ENCODE peak calls at places on chromosomes 16 and 17, in nine cellular contexts. R, F, S, T, E, W, A, K and Y are unnamed samples.

GRCh38 chr17:30113213-30113612 is 3.4 kb upstream of the NSRP1 start:
- DNase-seq in W (no peak), E (no peak), K (peak), T (peak), S (no peak), R (peak), F (peak), A (no peak), Y (no peak)

GRCh38 chr16:4263504-4264436 is 9.1 kb downstream of the TFAP4 start:
- DNase-seq in W (peak), F (no peak), A (peak), K (no peak), S (peak), T (peak), R (peak), E (peak), Y (no peak)

GRCh38 chr17:36816889-36817288 is 120.4 kb upstream of the LHX1 start:
- DNase-seq in S (no peak), F (no peak), E (no peak), W (no peak), T (no peak), K (no peak), A (no peak), R (no peak), Y (no peak)

GRCh38 chr16:65406933-65407332 is 285.1 kb upstream of the CDH11 start:
- DNase-seq in F (no peak), K (no peak), W (no peak), R (no peak), A (no peak), E (no peak), S (no peak), T (no peak), Y (no peak)

GRCh38 chr17:7355053-7355452 is at the start of gene TMEM95:
- DNase-seq in E (no peak), R (no peak), A (no peak), T (no peak), F (no peak), W (no peak), S (no peak), K (no peak), Y (no peak)

GRCh38 chr16:1076801-1077576 is 4.4 kb downstream of the SSTR5 start:
- DNase-seq in R (peak), E (no peak), W (no peak), A (no peak), K (no peak), T (no peak), F (no peak), S (no peak), Y (no peak)

GRCh38 chr17:73575470-73576235 is 68.6 kb downstream of the SDK2 start:
- DNase-seq in R (no peak), A (no peak), T (no peak), F (no peak), E (no peak), S (no peak), W (peak), K (no peak), Y (no peak)

GRCh38 chr17:45970659-45971058 is 28.4 kb upstream of the STH start:
- DNase-seq in T (no peak), A (no peak), F (no peak), S (no peak), K (no peak), E (no peak), W (no peak), R (no peak), Y (no peak)

GRCh38 chr17:39150795-39151679 is at the start of gene PLXDC1:
- DNase-seq in T (no peak), S (no peak), F (no peak), K (no peak), E (no peak), A (no peak), W (peak), R (no peak), Y (no peak)

GRCh38 chr17:964881-965280 is 14.7 kb downstream of the NXN start:
- DNase-seq in W (peak), R (no peak), F (no peak), K (no peak), S (no peak), T (no peak), A (no peak), E (no peak), Y (no peak)

GRCh38 chr17:79220201-79220714 is 145.6 kb downstream of the ENGASE start:
- DNase-seq in T (no peak), A (no peak), F (no peak), R (no peak), K (no peak), E (no peak), S (peak), W (peak), Y (no peak)

GRCh38 chr16:71360378-71360777 is 1.9 kb downstream of the CALB2 start:
- DNase-seq in W (no peak), F (no peak), K (no peak), A (peak), S (no peak), T (peak), E (peak), R (peak), Y (no peak)

GRCh38 chr16:60151987-60152386 is 1417.9 kb upstream of the GOT2 start:
- DNase-seq in A (no peak), S (no peak), R (peak), T (peak), W (no peak), K (no peak), F (no peak), E (no peak), Y (no peak)

GRCh38 chr16:47477680-47478079 is 16.5 kb downstream of the PHKB start:
- DNase-seq in T (no peak), K (no peak), E (no peak), R (no peak), F (no peak), A (no peak), W (no peak), S (no peak), Y (no peak)

GRCh38 chr16:27801259-27801945 is 251.5 kb downstream of the KATNIP start:
- DNase-seq in F (no peak), A (no peak), K (no peak), W (no peak), E (no peak), S (no peak), R (no peak), T (no peak), Y (no peak)

GRCh38 chr16:57194512-57194911 is 8.4 kb downstream of the RSPRY1 start:
- DNase-seq in W (peak), R (peak), E (peak), S (no peak), K (no peak), F (no peak), A (no peak), T (peak), Y (peak)

GRCh38 chr16:53839150-53839549 is 135.2 kb downstream of the FTO start:
- DNase-seq in K (no peak), A (no peak), W (no peak), S (no peak), F (no peak), T (no peak), R (no peak), E (no peak), Y (no peak)

GRCh38 chr16:81227780-81228179 is 10.7 kb upstream of the BCO1 start:
- DNase-seq in R (no peak), K (no peak), S (no peak), F (no peak), T (no peak), A (no peak), E (no peak), W (no peak), Y (no peak)

GRCh38 chr17:53353919-53354351 is 468.8 kb upstream of the KIF2B start:
- DNase-seq in A (no peak), T (no peak), E (no peak), S (peak), W (peak), R (no peak), F (no peak), K (no peak), Y (no peak)

GRCh38 chr17:78133971-78134898 is 3.7 kb downstream of the TMC8 start:
- DNase-seq in T (peak), R (peak), K (no peak), E (peak), S (peak), W (peak), F (peak), A (peak), Y (no peak)

GRCh38 chr17:58693208-58693607 is 806 bp downstream of the RAD51C start:
- DNase-seq in S (no peak), R (no peak), F (no peak), K (no peak), E (no peak), W (no peak), T (no peak), A (peak), Y (no peak)

GRCh38 chr17:73156887-73157870 is 7.6 kb upstream of the SSTR2 start:
- DNase-seq in A (no peak), T (no peak), W (peak), R (no peak), K (peak), S (no peak), E (no peak), F (no peak), Y (no peak)

GRCh38 chr16:934178-934577 is 36.6 kb downstream of the LMF1 start:
- DNase-seq in A (no peak), E (no peak), W (no peak), S (no peak), F (no peak), K (no peak), R (no peak), T (no peak), Y (no peak)

GRCh38 chr17:6853764-6854442 is 22.4 kb upstream of the TEKT1 start:
- DNase-seq in S (peak), W (no peak), E (peak), K (no peak), T (peak), A (no peak), R (peak), F (no peak), Y (no peak)

GRCh38 chr16:68756250-68757051 is 19.4 kb downstream of the CDH1 start:
- DNase-seq in A (no peak), T (peak), K (peak), F (peak), W (no peak), E (peak), S (no peak), R (no peak), Y (no peak)

GRCh38 chr16:10577305-10578202 is 2.8 kb downstream of the EMP2 start:
- DNase-seq in K (no peak), W (peak), S (peak), E (no peak), F (no peak), A (no peak), T (no peak), R (no peak), Y (no peak)

GRCh38 chr17:27980035-27980434 is 62.4 kb upstream of the NLK start:
- DNase-seq in S (no peak), E (no peak), T (peak), A (no peak), K (no peak), W (no peak), R (no peak), F (no peak), Y (no peak)

GRCh38 chr16:69108069-69108904 is 2.8 kb downstream of the HAS3 start:
- DNase-seq in S (peak), A (no peak), W (peak), K (no peak), E (no peak), F (no peak), R (no peak), T (peak), Y (no peak)

GRCh38 chr16:23504076-23504452 is 6.2 kb downstream of the GGA2 start:
- DNase-seq in K (no peak), E (no peak), R (no peak), S (no peak), W (no peak), A (no peak), F (peak), T (no peak), Y (no peak)

GRCh38 chr17:82287849-82288601 is 14.5 kb upstream of the CSNK1D start:
- DNase-seq in F (peak), A (peak), W (no peak), E (peak), T (peak), K (no peak), R (peak), S (no peak), Y (peak)

GRCh38 chr17:44314869-44315661 is 6.7 kb downstream of the RUNDC3A start:
- DNase-seq in R (no peak), T (peak), S (peak), W (peak), F (peak), E (no peak), K (no peak), A (peak), Y (no peak)

GRCh38 chr17:20223808-20224328 is 214.7 kb downstream of the SPECC1 start:
- DNase-seq in R (no peak), E (no peak), A (no peak), F (no peak), K (no peak), W (no peak), S (no peak), T (peak), Y (no peak)

GRCh38 chr17:2444382-2444781 is 43.5 kb upstream of the MNT start:
- DNase-seq in S (no peak), E (no peak), A (no peak), F (no peak), T (no peak), K (no peak), R (no peak), W (no peak), Y (no peak)

GRCh38 chr16:22386976-22387375 is 12.6 kb upstream of the CDR2 start:
- DNase-seq in F (no peak), T (no peak), W (no peak), S (no peak), A (no peak), K (no peak), R (no peak), E (no peak), Y (no peak)
- TF ChIP-seq REST in F (no peak), T (no peak), W (no peak), S (no peak), A (no peak), K (no peak), R (no peak), E (no peak), Y (no peak)

GRCh38 chr17:81118308-81119221 is 46.7 kb upstream of the PVALEF start:
- DNase-seq in S (no peak), T (no peak), E (no peak), R (no peak), A (no peak), K (no peak), W (no peak), F (no peak), Y (no peak)

GRCh38 chr17:81117672-81118198 is 47.6 kb upstream of the PVALEF start:
- DNase-seq in F (no peak), S (no peak), K (no peak), A (no peak), T (no peak), W (no peak), E (no peak), R (no peak), Y (no peak)

GRCh38 chr17:81120695-81121621 is 44.3 kb upstream of the PVALEF start:
- DNase-seq in S (no peak), A (no peak), T (peak), E (no peak), W (no peak), R (no peak), F (no peak), K (no peak), Y (no peak)

GRCh38 chr17:81120149-81120484 is 45.2 kb upstream of the PVALEF start:
- DNase-seq in A (no peak), T (no peak), W (no peak), F (no peak), R (no peak), K (no peak), E (no peak), S (no peak), Y (no peak)

DNA sequence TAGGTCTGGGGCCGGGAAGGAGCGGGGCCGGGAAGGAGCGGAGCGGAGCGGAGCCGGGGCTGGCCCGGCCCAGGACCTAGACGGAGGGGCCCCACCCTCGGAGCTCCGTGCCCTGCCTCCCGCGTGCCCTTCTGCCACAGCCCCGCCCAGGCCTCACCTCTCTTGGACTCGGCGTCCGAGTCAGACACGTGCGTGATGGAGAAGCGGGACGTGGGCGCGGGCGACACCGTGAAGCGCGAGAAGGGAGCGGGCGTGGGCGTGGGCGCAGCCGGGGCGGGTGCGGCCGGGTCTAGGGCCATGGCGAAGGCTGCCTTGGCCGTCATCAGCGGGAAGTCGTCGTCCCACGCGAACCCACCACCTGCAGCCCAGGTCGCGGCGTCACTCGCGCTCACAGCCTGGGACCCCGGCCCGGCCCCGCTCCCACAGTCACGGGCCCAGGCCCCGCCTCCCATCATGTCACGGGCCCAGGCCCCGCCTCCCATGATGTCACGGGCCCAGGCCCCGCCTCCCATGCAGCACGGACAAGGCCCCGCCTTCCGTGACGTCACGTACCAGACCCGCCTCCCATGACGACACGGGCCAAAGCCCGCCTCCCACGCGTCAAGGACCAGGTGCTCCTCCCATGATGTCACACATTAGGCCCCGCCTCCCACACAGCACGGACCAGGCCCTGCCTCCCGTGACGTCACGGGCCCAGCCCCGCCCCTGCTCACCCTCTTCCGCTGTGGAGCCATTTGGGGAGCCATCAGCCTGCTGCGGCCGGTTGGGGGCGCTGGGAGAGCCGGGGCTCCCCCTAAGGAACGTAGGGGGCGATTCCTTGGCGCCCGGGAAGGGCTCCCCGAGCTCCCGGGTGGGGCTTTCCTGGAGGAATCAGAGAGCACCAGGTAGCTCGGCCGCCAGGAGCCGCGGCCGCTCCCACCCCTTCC is 45.8 kb upstream of the PVALEF start:
- DNase-seq in S (peak), T (peak), A (peak), F (peak), W (peak), E (peak), K (peak), R (no peak), Y (peak)
- H3K27ac ChIP-seq in S (no peak), T (peak), A (peak), F (no peak), W (no peak), E (peak), K (no peak), R (no peak), Y (peak)

DNA sequence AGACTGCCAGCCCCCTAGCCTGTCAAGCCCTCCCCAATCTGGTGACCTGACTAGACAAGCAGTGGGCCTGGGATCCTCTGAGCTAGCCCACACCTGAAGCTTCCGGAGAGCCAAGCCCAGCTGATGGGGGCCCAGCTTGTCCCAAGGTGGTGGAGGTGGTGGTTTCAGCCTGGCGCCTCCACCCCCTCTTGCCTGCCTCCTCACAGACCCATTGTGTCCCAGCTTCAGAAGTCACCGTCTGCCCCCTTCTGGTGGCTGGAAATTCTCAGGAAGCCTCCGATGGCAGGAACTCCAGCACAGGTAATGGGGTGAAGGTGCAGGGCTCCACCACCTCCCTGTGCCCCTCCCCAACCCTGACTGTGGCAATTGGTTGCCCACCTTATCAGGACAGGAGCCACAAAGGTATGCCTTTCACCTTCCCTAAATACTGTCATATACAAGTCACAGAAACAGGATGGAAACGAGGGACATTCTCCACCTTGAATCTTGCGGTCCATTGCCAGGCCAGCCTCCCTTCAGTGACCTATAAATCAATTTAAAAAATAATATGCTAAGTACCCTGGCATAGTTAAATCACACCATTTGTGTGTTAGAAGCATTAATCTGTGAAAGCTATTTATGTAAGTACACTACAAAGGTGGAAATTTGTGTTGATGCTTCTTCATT is 66.0 kb upstream of the ZNF423 start:
- DNase-seq in T (peak), K (no peak), E (peak), S (peak), R (peak), F (peak), A (peak), W (peak), Y (peak)
- TF ChIP-seq REST in T (no peak), K (no peak), E (no peak), S (no peak), R (no peak), F (no peak), A (no peak), W (no peak), Y (no peak)

GRCh38 chr16:2086136-2086742 is 38.5 kb downstream of the TSC2 start:
- DNase-seq in W (no peak), E (no peak), T (no peak), F (no peak), S (no peak), R (no peak), K (no peak), A (no peak), Y (no peak)
- H3K27ac ChIP-seq in W (no peak), E (no peak), T (no peak), F (no peak), S (peak), R (no peak), K (no peak), A (no peak), Y (no peak)

GRCh38 chr16:89364603-89365002 is 125.8 kb downstream of the ANKRD11 start:
- DNase-seq in F (no peak), K (no peak), A (peak), S (no peak), W (peak), R (no peak), E (no peak), T (no peak), Y (no peak)
- TF ChIP-seq REST in F (no peak), K (no peak), A (no peak), S (no peak), W (no peak), R (no peak), E (no peak), T (no peak), Y (no peak)